ENCODE peak calls at places on chromosomes 13 and 19, in four cellular contexts. W, Q, P and R are unnamed samples.

GRCh38 chr19:30228726-30229523 is 143.3 kb upstream of the ZNF536 start:
- DNase-seq in W (no peak), Q (no peak), P (no peak), R (no peak)

GRCh38 chr19:40718774-40719391 is 2.0 kb downstream of the ITPKC start:
- DNase-seq in W (peak; percentile 8), Q (no peak), P (no peak), R (no peak)

GRCh38 chr13:75836441-75836840 is 200.3 kb downstream of the LMO7 start:
- DNase-seq in W (no peak), Q (no peak), P (no peak), R (no peak)

GRCh38 chr19:29971648-29972047 is 29.6 kb downstream of the URI1 start:
- DNase-seq in W (no peak), Q (no peak), P (no peak), R (no peak)

GRCh38 chr13:71672527-71672926 is 194.5 kb downstream of the DACH1 start:
- DNase-seq in W (no peak), Q (no peak), P (no peak), R (peak; percentile 37)

GRCh38 chr19:8355631-8356402 is 8.1 kb upstream of the ANGPTL4 start:
- DNase-seq in W (no peak), Q (no peak), P (no peak), R (no peak)

GRCh38 chr13:71417205-71417604 is 449.8 kb downstream of the DACH1 start:
- DNase-seq in W (no peak), Q (no peak), P (no peak), R (no peak)

GRCh38 chr13:57638147-57638890 is 6.8 kb downstream of the PCDH17 start:
- DNase-seq in W (no peak), Q (no peak), P (no peak), R (no peak)

GRCh38 chr13:113901642-113902041 is 37.8 kb upstream of the GAS6 start:
- DNase-seq in W (no peak), Q (no peak), P (no peak), R (no peak)

DNA sequence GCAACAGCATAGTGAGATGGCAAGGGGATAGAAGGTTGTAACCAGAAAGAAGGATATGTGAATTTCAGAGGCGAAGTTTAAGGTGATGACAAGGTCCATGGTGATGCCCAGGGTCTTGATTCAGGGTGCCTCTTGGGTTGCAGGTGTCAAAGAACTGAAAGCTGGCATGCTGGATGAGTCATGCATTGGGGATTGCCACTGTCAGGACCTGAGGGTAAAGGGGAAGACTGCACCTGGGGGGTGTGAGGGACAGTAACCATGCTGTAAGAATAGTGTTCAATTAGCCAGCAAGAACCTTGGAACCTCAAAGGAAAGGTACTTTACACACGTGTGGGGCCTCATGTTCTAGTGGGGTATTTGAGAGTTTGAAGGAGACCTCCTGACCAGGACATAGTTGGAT is 279.6 kb downstream of the SLC7A1 start:
- DNase-seq in W (no peak), Q (no peak), P (no peak), R (no peak)
- TF ChIP-seq SUZ12 in W (no peak), Q (no peak), P (no peak), R (no peak)

GRCh38 chr19:47268028-47268427 is 6.7 kb upstream of the INAFM1 start:
- DNase-seq in W (no peak), Q (no peak), P (no peak), R (no peak)
- TF ChIP-seq SUZ12 in W (no peak), Q (no peak), P (no peak), R (no peak)

DNA sequence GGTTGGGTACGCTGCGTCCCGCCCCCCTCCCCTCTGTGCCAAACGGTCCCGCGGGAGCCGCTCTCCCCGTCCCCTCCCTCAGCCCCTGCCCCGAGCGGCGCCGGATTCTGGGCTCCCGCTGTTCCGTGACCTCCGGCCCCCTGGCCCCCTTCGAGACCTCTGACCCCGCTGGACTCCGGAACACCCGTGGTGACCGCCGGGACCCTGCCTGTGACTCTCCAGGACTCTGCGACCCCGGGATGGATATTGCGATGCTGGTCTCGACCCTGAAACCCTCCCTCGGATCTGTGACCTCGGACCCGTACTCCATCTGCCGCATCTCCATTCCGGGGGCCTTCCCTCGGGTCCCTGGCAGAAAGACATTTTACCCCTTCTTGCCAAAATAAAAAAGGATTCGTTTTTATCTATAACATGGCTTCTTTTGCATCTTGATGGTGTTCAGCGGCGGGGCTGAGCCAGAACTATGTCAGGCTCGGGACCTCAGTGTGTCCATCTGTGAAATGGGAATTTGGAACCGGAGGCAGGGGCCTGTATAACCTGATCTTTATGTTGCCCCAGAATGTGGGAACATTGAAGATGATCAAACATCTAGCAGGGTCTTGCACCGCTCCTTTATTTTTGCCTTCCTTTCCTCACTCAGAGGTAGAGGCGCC is 654 bp upstream of the MEGF8 start:
- DNase-seq in W (no peak), Q (no peak), P (no peak), R (no peak)
- TF ChIP-seq SUZ12 in W (no peak), Q (no peak), P (no peak), R (no peak)

GRCh38 chr13:108897955-108898354 is 268.5 kb downstream of the MYO16 start:
- DNase-seq in W (no peak), Q (no peak), P (no peak), R (no peak)

GRCh38 chr13:108895220-108895704 is 265.9 kb downstream of the MYO16 start:
- DNase-seq in W (no peak), Q (no peak), P (no peak), R (no peak)
- TF ChIP-seq SUZ12 in W (no peak), Q (no peak), P (no peak), R (no peak)

DNA sequence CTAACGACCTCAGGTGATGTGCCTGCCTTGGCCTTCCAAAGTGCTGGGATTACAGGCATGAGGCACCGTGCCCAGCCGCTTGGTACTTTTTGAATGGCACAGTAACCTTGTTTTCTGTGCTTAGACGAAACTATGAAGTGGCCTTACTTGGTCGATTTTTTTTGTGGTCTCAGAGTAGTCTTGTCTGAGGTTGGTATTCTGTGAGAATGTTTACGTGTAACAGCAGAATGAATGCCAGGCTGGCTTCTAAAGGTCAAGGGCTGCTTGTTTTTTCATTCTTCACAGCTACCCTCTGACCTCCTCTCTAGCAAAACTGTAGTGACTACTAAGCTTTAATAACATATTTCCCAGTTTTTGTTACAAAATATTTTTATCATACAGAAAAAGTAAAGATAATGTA is 313.3 kb downstream of the GPC6 start:
- DNase-seq in W (no peak), Q (no peak), P (no peak), R (no peak)
- TF ChIP-seq SUZ12 in W (no peak), Q (no peak), P (no peak), R (no peak)

DNA sequence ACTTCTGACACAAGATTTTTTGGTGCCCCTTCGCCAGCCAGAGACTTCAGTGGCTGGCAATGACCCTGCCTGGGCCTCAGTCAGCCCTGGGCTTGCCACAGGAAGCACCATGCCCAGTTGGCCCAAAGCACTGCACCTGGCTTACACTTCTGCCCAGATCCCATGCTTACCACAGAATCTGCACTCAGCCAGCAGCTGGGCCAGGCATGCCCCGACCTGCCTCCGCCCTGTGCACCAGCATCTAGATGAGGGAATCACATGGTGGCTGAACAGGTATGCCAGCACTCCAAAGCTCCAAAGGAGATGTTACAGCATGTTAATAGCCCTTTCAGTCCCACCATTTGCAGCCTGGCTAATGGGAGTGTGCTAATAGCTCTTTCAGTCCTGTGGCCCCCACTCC is 690.9 kb downstream of the SLITRK6 start:
- DNase-seq in W (no peak), Q (no peak), P (no peak), R (no peak)
- TF ChIP-seq SUZ12 in W (no peak), Q (no peak), P (no peak), R (no peak)

DNA sequence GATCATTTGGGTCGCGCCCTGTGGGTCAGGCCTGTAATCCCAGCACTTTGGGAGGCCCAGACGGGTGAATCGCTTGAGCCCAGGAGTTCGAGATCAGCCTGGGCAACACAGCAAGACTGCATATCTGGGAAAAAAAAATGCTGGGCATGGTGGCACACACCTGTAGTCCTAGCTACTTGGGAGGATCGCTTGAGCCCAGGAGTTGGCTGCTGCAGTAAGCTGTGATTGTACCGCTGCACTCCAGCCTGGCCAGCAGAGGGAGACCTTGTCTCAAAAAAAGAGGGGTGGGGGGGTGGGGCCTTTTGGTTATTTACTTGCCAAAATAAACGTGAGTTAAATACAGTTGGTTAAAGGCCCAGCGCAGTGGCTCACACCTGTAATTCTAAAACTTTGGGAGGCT is 9.8 kb upstream of the ZNF544 start:
- DNase-seq in W (no peak), Q (no peak), P (no peak), R (no peak)
- TF ChIP-seq SUZ12 in W (no peak), Q (no peak), P (no peak), R (no peak)

GRCh38 chr13:37788346-37788745 is 81.2 kb downstream of the TRPC4 start:
- DNase-seq in W (no peak), Q (no peak), P (no peak), R (no peak)

GRCh38 chr13:37797606-37798005 is 72.0 kb downstream of the TRPC4 start:
- DNase-seq in W (no peak), Q (no peak), P (no peak), R (no peak)

GRCh38 chr13:37791699-37792098 is 77.9 kb downstream of the TRPC4 start:
- DNase-seq in W (no peak), Q (no peak), P (no peak), R (no peak)
- TF ChIP-seq SUZ12 in W (no peak), Q (no peak), P (no peak), R (no peak)